ENCODE peak calls at places on chromosomes 5 and 9, in seven cellular contexts. P is HepG2; U is cardiac muscle cell; T is SK-N-SH; K is adrenal gland; G is fibroblast of lung; E is effector memory CD4-positive, alpha-beta T cell. J is an unnamed sample. For H3K36me3, the result is how much of the 10 kb centered on the place peaks cover.

GRCh38 chr9:14062449-14063187 is 251.3 kb downstream of the NFIB start:
- DNase-seq in P (no peak), U (no peak), T (peak), K (no peak), G (peak), E (no peak), J (no peak)

GRCh38 chr5:98498028-98498427 is 275.4 kb upstream of the RGMB start:
- DNase-seq in P (no peak), U (no peak), T (no peak), K (no peak), G (no peak), E (no peak), J (no peak)

GRCh38 chr5:1804001-1804690 is 2.9 kb downstream of the NDUFS6 start:
- DNase-seq in P (no peak), U (peak), T (no peak), K (no peak), G (no peak), E (no peak), J (no peak)

GRCh38 chr5:112586596-112587062 is 151.1 kb upstream of the APC start:
- DNase-seq in P (peak), U (no peak), T (no peak), K (no peak), G (no peak), E (no peak), J (no peak)

GRCh38 chr9:111161015-111161415 is 122.7 kb upstream of the LPAR1 start:
- DNase-seq in P (no peak), U (no peak), T (no peak), K (no peak), G (peak), E (no peak), J (no peak)

GRCh38 chr5:3490962-3491477 is 104.6 kb upstream of the IRX1 start:
- DNase-seq in P (peak), U (no peak), T (no peak), K (no peak), G (no peak), E (no peak), J (no peak)

GRCh38 chr9:133656211-133657119 is 20.3 kb downstream of the DBH start:
- DNase-seq in P (no peak), U (no peak), T (no peak), K (no peak), G (no peak), E (peak), J (no peak)

GRCh38 chr9:88745281-88746001 is 210.5 kb downstream of the NXNL2 start:
- DNase-seq in P (no peak), U (peak), T (peak), K (no peak), G (peak), E (no peak), J (peak)

GRCh38 chr5:180194410-180195345 is 14.3 kb downstream of the RASGEF1C start:
- DNase-seq in P (no peak), U (no peak), T (no peak), K (no peak), G (no peak), E (no peak), J (no peak)

GRCh38 chr9:85430659-85431370 is 310.9 kb downstream of the AGTPBP1 start:
- DNase-seq in P (no peak), U (no peak), T (no peak), K (no peak), G (peak), E (no peak), J (no peak)

GRCh38 chr9:21499912-21500311 is 17.8 kb upstream of the IFNE start:
- DNase-seq in P (no peak), U (no peak), T (no peak), K (no peak), G (no peak), E (no peak), J (no peak)
- H3K4me3 ChIP-seq in P (no peak), U (no peak), T (no peak), K (no peak), G (no peak), E (no peak), J (no peak)

DNA sequence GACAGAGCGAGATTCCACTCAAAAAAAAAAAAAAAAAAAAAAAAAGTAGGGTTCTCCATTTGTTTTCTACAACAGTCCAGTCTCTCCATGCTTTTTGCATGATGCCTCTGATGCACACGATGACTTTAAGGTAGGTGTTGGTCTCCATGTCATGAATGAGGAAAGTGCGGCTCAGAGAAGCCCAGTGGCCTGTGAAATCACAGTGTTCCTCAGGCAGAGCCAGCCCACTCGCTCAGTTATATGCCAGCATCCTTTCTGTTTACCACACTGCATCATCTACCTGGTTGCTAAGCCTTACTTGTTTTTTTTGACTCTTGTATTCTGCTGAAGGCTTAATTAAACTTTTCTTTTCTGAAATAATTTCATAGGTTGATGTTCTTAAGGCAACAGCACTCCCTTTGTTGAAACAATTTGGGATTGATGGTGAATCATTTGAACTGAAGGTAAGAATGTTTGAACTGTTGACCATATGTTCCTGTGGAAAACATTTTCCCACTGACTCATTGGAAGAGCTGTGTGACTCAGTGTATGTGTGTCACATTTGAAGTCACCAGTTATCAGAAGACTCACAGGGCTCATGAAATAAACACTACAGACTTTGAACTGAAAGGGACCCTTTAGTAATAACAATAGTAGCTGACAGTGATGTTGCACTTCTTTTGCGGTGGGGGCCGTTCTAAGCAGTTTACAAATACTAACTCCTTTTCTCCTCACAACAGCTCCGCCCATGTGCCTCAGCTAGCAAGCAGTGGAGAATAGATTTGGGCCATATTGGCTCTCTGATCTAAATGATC is 40.2 kb downstream of the RCL1 start:
- DNase-seq in P (peak), U (no peak), T (no peak), K (no peak), G (peak), E (no peak), J (peak)
- H3K27ac ChIP-seq in P (peak), U (no peak), T (no peak), K (peak), G (peak), E (no peak), J (peak)

GRCh38 chr9:101904845-101905244 is 166.4 kb upstream of the GRIN3A start:
- DNase-seq in P (no peak), U (no peak), T (no peak), K (no peak), G (no peak), E (no peak), J (no peak)
- H3K36me3 ChIP-seq in P (under half), U (under half), T (under half), K (under half), G (under half), E (under half), J (under half)

GRCh38 chr9:23820731-23821399 is 5.2 kb downstream of the ELAVL2 start:
- DNase-seq in P (no peak), U (peak), T (peak), K (no peak), G (no peak), E (no peak), J (no peak)
- H3K4me3 ChIP-seq in P (no peak), U (peak), T (peak), K (peak), G (no peak), E (no peak), J (no peak)

GRCh38 chr5:89041249-89041808 is 158.3 kb upstream of the MEF2C start:
- DNase-seq in P (no peak), U (no peak), T (no peak), K (no peak), G (no peak), E (no peak), J (no peak)

GRCh38 chr5:89043676-89044075 is 160.7 kb upstream of the MEF2C start:
- DNase-seq in P (peak), U (no peak), T (no peak), K (no peak), G (peak), E (no peak), J (peak)

GRCh38 chr5:89045216-89045615 is 162.2 kb upstream of the MEF2C start:
- DNase-seq in P (no peak), U (no peak), T (no peak), K (no peak), G (no peak), E (no peak), J (no peak)

GRCh38 chr5:89044665-89045200 is 161.7 kb upstream of the MEF2C start:
- DNase-seq in P (no peak), U (no peak), T (no peak), K (no peak), G (no peak), E (no peak), J (peak)

DNA sequence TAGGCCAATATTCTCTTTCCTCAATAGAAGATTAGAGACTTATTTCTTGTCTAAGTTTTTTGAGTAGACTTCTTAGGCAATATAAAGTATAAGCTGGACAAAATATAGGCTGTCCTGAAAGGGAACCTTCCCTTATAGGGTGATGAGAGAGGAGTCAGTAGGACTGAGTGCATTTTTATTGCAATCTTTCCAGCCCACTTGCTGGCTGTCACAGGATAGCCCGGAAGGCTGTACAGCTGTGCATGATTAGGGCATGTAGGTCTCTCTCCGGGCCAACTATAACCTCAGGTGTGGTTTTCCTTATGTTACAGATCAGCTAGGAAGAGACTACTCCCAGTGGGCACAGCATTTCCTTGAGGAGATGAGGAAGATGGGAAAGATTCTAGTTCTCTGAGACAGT is 159.8 kb upstream of the MEF2C start:
- DNase-seq in P (no peak), U (no peak), T (no peak), K (no peak), G (no peak), E (no peak), J (no peak)
- H3K27ac ChIP-seq in P (no peak), U (peak), T (no peak), K (no peak), G (no peak), E (no peak), J (peak)

GRCh38 chr5:59503223-59503622 is 390.3 kb downstream of the PDE4D start:
- DNase-seq in P (no peak), U (peak), T (peak), K (no peak), G (no peak), E (no peak), J (no peak)
- H3K36me3 ChIP-seq in P (under half), U (under half), T (under half), K (under half), G (under half), E (under half), J (under half)

DNA sequence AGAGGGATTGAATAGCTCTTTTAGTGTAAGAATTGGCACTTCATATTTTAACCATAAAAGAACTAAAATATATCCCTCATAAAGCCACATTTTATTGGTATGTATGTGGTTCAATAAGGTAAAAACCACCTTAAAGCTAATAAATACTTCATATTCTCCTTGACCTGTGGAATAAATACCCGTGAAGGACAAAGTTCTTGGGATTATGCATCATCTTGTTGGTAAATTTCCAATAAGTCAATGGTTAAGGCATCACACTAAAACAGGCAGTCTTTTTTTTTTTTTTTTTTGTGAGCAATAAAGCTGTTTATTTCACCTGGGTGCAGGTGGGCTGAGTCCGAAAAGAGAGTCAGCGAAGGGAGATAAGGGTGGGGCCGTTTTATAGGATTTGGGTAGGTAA is 161.9 kb downstream of the SNCAIP start:
- DNase-seq in P (no peak), U (no peak), T (no peak), K (no peak), G (no peak), E (no peak), J (no peak)
- H3K4me3 ChIP-seq in P (no peak), U (no peak), T (no peak), K (no peak), G (no peak), E (no peak), J (no peak)

GRCh38 chr9:124215551-124215910 is 42.2 kb upstream of the NEK6 start:
- DNase-seq in P (no peak), U (no peak), T (no peak), K (no peak), G (no peak), E (no peak), J (no peak)

GRCh38 chr9:124215956-124216355 is 41.8 kb upstream of the NEK6 start:
- DNase-seq in P (no peak), U (no peak), T (no peak), K (no peak), G (no peak), E (no peak), J (no peak)

GRCh38 chr9:124214116-124214515 is 43.6 kb upstream of the NEK6 start:
- DNase-seq in P (no peak), U (no peak), T (no peak), K (no peak), G (no peak), E (no peak), J (no peak)

GRCh38 chr9:124213396-124213795 is 44.4 kb upstream of the NEK6 start:
- DNase-seq in P (no peak), U (no peak), T (no peak), K (no peak), G (no peak), E (no peak), J (no peak)

DNA sequence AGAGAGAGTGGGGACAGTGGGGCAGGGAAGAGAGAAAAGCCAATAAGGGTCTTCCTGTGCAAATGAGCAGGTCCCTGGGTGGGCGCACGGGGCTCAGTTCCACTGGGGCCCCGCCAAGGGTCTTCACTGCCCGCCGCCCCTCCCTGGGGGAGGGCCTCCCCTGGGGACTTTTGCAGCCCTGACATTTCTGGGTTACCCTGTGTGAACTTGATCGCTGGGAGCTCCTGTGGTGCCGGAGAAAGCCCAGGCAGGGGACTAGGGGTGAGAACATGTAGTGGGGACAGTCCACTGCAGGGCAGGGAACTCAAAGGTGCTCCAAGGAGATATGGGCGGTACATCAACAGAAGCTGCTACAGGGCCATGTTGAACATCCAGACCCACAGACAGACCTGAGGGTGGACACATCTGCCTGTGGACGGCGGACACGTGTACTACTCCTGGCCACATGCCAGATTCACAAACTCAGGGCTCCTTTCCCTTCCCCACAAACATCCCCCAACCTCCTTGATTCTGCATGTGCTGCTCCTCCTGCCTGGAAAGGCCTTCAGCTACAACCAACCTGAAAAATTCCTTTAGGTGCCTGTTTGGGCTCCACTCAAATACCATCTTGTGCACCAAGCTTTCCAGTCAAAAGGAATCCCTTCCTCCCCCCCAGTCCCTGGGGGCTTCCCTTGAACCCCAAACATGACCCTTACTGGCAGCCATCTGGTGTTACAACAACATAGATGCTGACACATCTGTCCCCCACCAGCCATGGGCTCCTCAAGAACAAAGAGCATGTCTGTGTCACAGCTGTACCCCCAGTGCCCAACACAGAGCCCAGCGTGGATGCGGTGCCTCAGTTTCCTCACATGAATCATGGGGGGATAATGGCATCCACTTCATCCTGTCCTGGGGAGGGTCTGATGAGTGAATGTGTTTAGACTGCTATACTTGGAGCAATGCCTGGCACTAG is 42.9 kb upstream of the NEK6 start:
- DNase-seq in P (no peak), U (no peak), T (no peak), K (no peak), G (no peak), E (no peak), J (no peak)
- H3K27ac ChIP-seq in P (no peak), U (no peak), T (no peak), K (no peak), G (no peak), E (no peak), J (no peak)

GRCh38 chr9:130865921-130866320 is 30.7 kb downstream of the QRFP start:
- DNase-seq in P (no peak), U (no peak), T (no peak), K (no peak), G (no peak), E (no peak), J (no peak)

GRCh38 chr9:130868230-130868629 is 28.4 kb downstream of the QRFP start:
- DNase-seq in P (no peak), U (no peak), T (peak), K (no peak), G (no peak), E (no peak), J (no peak)

GRCh38 chr9:130866474-130866965 is 30.1 kb downstream of the QRFP start:
- DNase-seq in P (peak), U (peak), T (peak), K (peak), G (peak), E (no peak), J (peak)

GRCh38 chr9:130869250-130869649 is 27.4 kb downstream of the QRFP start:
- DNase-seq in P (no peak), U (peak), T (peak), K (peak), G (peak), E (no peak), J (no peak)

GRCh38 chr9:130867556-130867955 is 29.1 kb downstream of the QRFP start:
- DNase-seq in P (no peak), U (no peak), T (no peak), K (no peak), G (no peak), E (no peak), J (no peak)
- H3K36me3 ChIP-seq in P (under half), U (under half), T (under half), K (under half), G (under half), E (under half), J (half or more)

J was measured in SJSA1.